ENCODE peak calls at places on chromosomes 1 and 21, in five cellular contexts. One of them, this sample, is unnamed.

GRCh38 chr21:45157932-45158331 is 83.6 kb downstream of the ADARB1 start:
- DNase-seq in stimulated activated CD4-positive, alpha-beta T cell treated with anti-CD3 and anti-CD28 coated beads, Interleukin-1b, Interleukin-23, amount 100 ng/mL, for 24 hours: no peak
- DNase-seq in KBM-7: no peak
- DNase-seq in heart left ventricle: no peak
- DNase-seq in neural progenitor cell: no peak
- DNase-seq in this sample: no peak

GRCh38 chr1:114345930-114346479 is 165.0 kb downstream of the TRIM33 start:
- DNase-seq in KBM-7: peak
- DNase-seq in stimulated activated CD4-positive, alpha-beta T cell treated with anti-CD3 and anti-CD28 coated beads, Interleukin-1b, Interleukin-23, amount 100 ng/mL, for 24 hours: no peak
- DNase-seq in heart left ventricle: peak
- DNase-seq in neural progenitor cell: peak
- DNase-seq in this sample: no peak

GRCh38 chr21:46125846-46126301 is 28.0 kb downstream of the COL6A2 start:
- DNase-seq in heart left ventricle: peak
- DNase-seq in stimulated activated CD4-positive, alpha-beta T cell treated with anti-CD3 and anti-CD28 coated beads, Interleukin-1b, Interleukin-23, amount 100 ng/mL, for 24 hours: no peak
- DNase-seq in KBM-7: no peak
- DNase-seq in neural progenitor cell: no peak
- DNase-seq in this sample: peak

GRCh38 chr1:199357591-199357990 is 669.9 kb upstream of the NR5A2 start:
- DNase-seq in neural progenitor cell: no peak
- DNase-seq in KBM-7: no peak
- DNase-seq in stimulated activated CD4-positive, alpha-beta T cell treated with anti-CD3 and anti-CD28 coated beads, Interleukin-1b, Interleukin-23, amount 100 ng/mL, for 24 hours: no peak
- DNase-seq in heart left ventricle: no peak
- DNase-seq in this sample: no peak

GRCh38 chr1:74468982-74469603 is 43.3 kb downstream of the LRRC53 start:
- DNase-seq in stimulated activated CD4-positive, alpha-beta T cell treated with anti-CD3 and anti-CD28 coated beads, Interleukin-1b, Interleukin-23, amount 100 ng/mL, for 24 hours: no peak
- DNase-seq in KBM-7: peak
- DNase-seq in neural progenitor cell: peak
- DNase-seq in heart left ventricle: no peak
- DNase-seq in this sample: no peak

GRCh38 chr21:32131960-32132359 is 146.9 kb downstream of the MIS18A start:
- DNase-seq in heart left ventricle: no peak
- DNase-seq in stimulated activated CD4-positive, alpha-beta T cell treated with anti-CD3 and anti-CD28 coated beads, Interleukin-1b, Interleukin-23, amount 100 ng/mL, for 24 hours: no peak
- DNase-seq in neural progenitor cell: no peak
- DNase-seq in KBM-7: no peak
- DNase-seq in this sample: no peak

GRCh38 chr21:43880111-43880985 is 15.3 kb downstream of the AGPAT3 start:
- DNase-seq in stimulated activated CD4-positive, alpha-beta T cell treated with anti-CD3 and anti-CD28 coated beads, Interleukin-1b, Interleukin-23, amount 100 ng/mL, for 24 hours: no peak
- DNase-seq in heart left ventricle: no peak
- DNase-seq in KBM-7: no peak
- DNase-seq in neural progenitor cell: no peak
- DNase-seq in this sample: peak

GRCh38 chr1:226629896-226630550 is 81.5 kb downstream of the STUM start:
- DNase-seq in KBM-7: no peak
- DNase-seq in stimulated activated CD4-positive, alpha-beta T cell treated with anti-CD3 and anti-CD28 coated beads, Interleukin-1b, Interleukin-23, amount 100 ng/mL, for 24 hours: no peak
- DNase-seq in heart left ventricle: no peak
- DNase-seq in neural progenitor cell: no peak
- DNase-seq in this sample: peak

GRCh38 chr1:218409946-218410510 is 64.9 kb downstream of the TGFB2 start:
- DNase-seq in stimulated activated CD4-positive, alpha-beta T cell treated with anti-CD3 and anti-CD28 coated beads, Interleukin-1b, Interleukin-23, amount 100 ng/mL, for 24 hours: no peak
- DNase-seq in neural progenitor cell: no peak
- DNase-seq in KBM-7: no peak
- DNase-seq in heart left ventricle: no peak
- DNase-seq in this sample: no peak

GRCh38 chr1:208235983-208236761 is 8.0 kb downstream of the PLXNA2 start:
- DNase-seq in heart left ventricle: peak
- DNase-seq in KBM-7: peak
- DNase-seq in stimulated activated CD4-positive, alpha-beta T cell treated with anti-CD3 and anti-CD28 coated beads, Interleukin-1b, Interleukin-23, amount 100 ng/mL, for 24 hours: no peak
- DNase-seq in neural progenitor cell: no peak
- DNase-seq in this sample: no peak

GRCh38 chr1:200628223-200628868 is 7.8 kb upstream of the KIF14 start:
- DNase-seq in neural progenitor cell: no peak
- DNase-seq in heart left ventricle: no peak
- DNase-seq in stimulated activated CD4-positive, alpha-beta T cell treated with anti-CD3 and anti-CD28 coated beads, Interleukin-1b, Interleukin-23, amount 100 ng/mL, for 24 hours: no peak
- DNase-seq in KBM-7: no peak
- DNase-seq in this sample: no peak

GRCh38 chr1:19375621-19376020 is 63.5 kb downstream of the SLC66A1 start:
- DNase-seq in stimulated activated CD4-positive, alpha-beta T cell treated with anti-CD3 and anti-CD28 coated beads, Interleukin-1b, Interleukin-23, amount 100 ng/mL, for 24 hours: no peak
- DNase-seq in neural progenitor cell: no peak
- DNase-seq in KBM-7: no peak
- DNase-seq in heart left ventricle: no peak
- DNase-seq in this sample: no peak

GRCh38 chr1:156664949-156665411 is 12.2 kb downstream of the NES start:
- DNase-seq in KBM-7: peak
- DNase-seq in neural progenitor cell: peak
- DNase-seq in stimulated activated CD4-positive, alpha-beta T cell treated with anti-CD3 and anti-CD28 coated beads, Interleukin-1b, Interleukin-23, amount 100 ng/mL, for 24 hours: no peak
- DNase-seq in heart left ventricle: peak
- DNase-seq in this sample: no peak

GRCh38 chr1:32539584-32540571 is 651 bp downstream of the ZBTB8A start:
- DNase-seq in heart left ventricle: peak
- DNase-seq in KBM-7: peak
- DNase-seq in stimulated activated CD4-positive, alpha-beta T cell treated with anti-CD3 and anti-CD28 coated beads, Interleukin-1b, Interleukin-23, amount 100 ng/mL, for 24 hours: no peak
- DNase-seq in neural progenitor cell: peak
- DNase-seq in this sample: peak

GRCh38 chr1:70438529-70438928 is 27.5 kb downstream of the CTH start:
- DNase-seq in stimulated activated CD4-positive, alpha-beta T cell treated with anti-CD3 and anti-CD28 coated beads, Interleukin-1b, Interleukin-23, amount 100 ng/mL, for 24 hours: no peak
- DNase-seq in KBM-7: no peak
- DNase-seq in neural progenitor cell: no peak
- DNase-seq in heart left ventricle: no peak
- DNase-seq in this sample: no peak

GRCh38 chr1:7010534-7011200 is 225.4 kb downstream of the CAMTA1 start:
- DNase-seq in KBM-7: no peak
- DNase-seq in heart left ventricle: no peak
- DNase-seq in neural progenitor cell: no peak
- DNase-seq in stimulated activated CD4-positive, alpha-beta T cell treated with anti-CD3 and anti-CD28 coated beads, Interleukin-1b, Interleukin-23, amount 100 ng/mL, for 24 hours: no peak
- DNase-seq in this sample: no peak

GRCh38 chr1:15584489-15585363 is at the start of gene AGMAT:
- DNase-seq in KBM-7: no peak
- DNase-seq in heart left ventricle: no peak
- DNase-seq in neural progenitor cell: peak
- DNase-seq in stimulated activated CD4-positive, alpha-beta T cell treated with anti-CD3 and anti-CD28 coated beads, Interleukin-1b, Interleukin-23, amount 100 ng/mL, for 24 hours: peak
- DNase-seq in this sample: peak

GRCh38 chr1:227140376-227140775 is 177.9 kb downstream of the CDC42BPA start:
- DNase-seq in KBM-7: no peak
- DNase-seq in neural progenitor cell: no peak
- DNase-seq in stimulated activated CD4-positive, alpha-beta T cell treated with anti-CD3 and anti-CD28 coated beads, Interleukin-1b, Interleukin-23, amount 100 ng/mL, for 24 hours: no peak
- DNase-seq in heart left ventricle: no peak
- DNase-seq in this sample: no peak

GRCh38 chr1:16430598-16430997 is 6.6 kb downstream of the SPATA21 start:
- DNase-seq in heart left ventricle: no peak
- DNase-seq in stimulated activated CD4-positive, alpha-beta T cell treated with anti-CD3 and anti-CD28 coated beads, Interleukin-1b, Interleukin-23, amount 100 ng/mL, for 24 hours: no peak
- DNase-seq in KBM-7: peak
- DNase-seq in neural progenitor cell: peak
- DNase-seq in this sample: no peak

GRCh38 chr21:44426663-44427191 is 28.6 kb upstream of the LRRC3 start:
- DNase-seq in stimulated activated CD4-positive, alpha-beta T cell treated with anti-CD3 and anti-CD28 coated beads, Interleukin-1b, Interleukin-23, amount 100 ng/mL, for 24 hours: no peak
- DNase-seq in heart left ventricle: no peak
- DNase-seq in neural progenitor cell: no peak
- DNase-seq in KBM-7: no peak
- DNase-seq in this sample: no peak

GRCh38 chr1:8510041-8510823 is 192.3 kb downstream of the SLC45A1 start:
- DNase-seq in neural progenitor cell: no peak
- DNase-seq in KBM-7: no peak
- DNase-seq in stimulated activated CD4-positive, alpha-beta T cell treated with anti-CD3 and anti-CD28 coated beads, Interleukin-1b, Interleukin-23, amount 100 ng/mL, for 24 hours: no peak
- DNase-seq in heart left ventricle: no peak
- DNase-seq in this sample: no peak

GRCh38 chr1:89176971-89177370 is 1.2 kb upstream of the GBP7 start:
- DNase-seq in neural progenitor cell: no peak
- DNase-seq in stimulated activated CD4-positive, alpha-beta T cell treated with anti-CD3 and anti-CD28 coated beads, Interleukin-1b, Interleukin-23, amount 100 ng/mL, for 24 hours: no peak
- DNase-seq in KBM-7: no peak
- DNase-seq in heart left ventricle: no peak
- DNase-seq in this sample: no peak

GRCh38 chr1:94773931-94774422 is 46.2 kb upstream of the SLC44A3 start:
- DNase-seq in neural progenitor cell: no peak
- DNase-seq in stimulated activated CD4-positive, alpha-beta T cell treated with anti-CD3 and anti-CD28 coated beads, Interleukin-1b, Interleukin-23, amount 100 ng/mL, for 24 hours: no peak
- DNase-seq in heart left ventricle: no peak
- DNase-seq in KBM-7: no peak
- DNase-seq in this sample: no peak

GRCh38 chr1:101511501-101511900 is 274.7 kb downstream of the S1PR1 start:
- DNase-seq in KBM-7: no peak
- DNase-seq in heart left ventricle: no peak
- DNase-seq in neural progenitor cell: no peak
- DNase-seq in stimulated activated CD4-positive, alpha-beta T cell treated with anti-CD3 and anti-CD28 coated beads, Interleukin-1b, Interleukin-23, amount 100 ng/mL, for 24 hours: no peak
- DNase-seq in this sample: no peak

GRCh38 chr1:19257178-19257914 is 5.7 kb downstream of the MRTO4 start:
- DNase-seq in neural progenitor cell: no peak
- DNase-seq in heart left ventricle: peak
- DNase-seq in KBM-7: no peak
- DNase-seq in stimulated activated CD4-positive, alpha-beta T cell treated with anti-CD3 and anti-CD28 coated beads, Interleukin-1b, Interleukin-23, amount 100 ng/mL, for 24 hours: no peak
- DNase-seq in this sample: no peak

GRCh38 chr1:233790662-233791371 is 113.7 kb upstream of the SLC35F3 start:
- DNase-seq in KBM-7: peak
- DNase-seq in heart left ventricle: peak
- DNase-seq in stimulated activated CD4-positive, alpha-beta T cell treated with anti-CD3 and anti-CD28 coated beads, Interleukin-1b, Interleukin-23, amount 100 ng/mL, for 24 hours: no peak
- DNase-seq in neural progenitor cell: peak
- DNase-seq in this sample: no peak

GRCh38 chr1:193700710-193701355 is 514.4 kb upstream of the B3GALT2 start:
- DNase-seq in heart left ventricle: no peak
- DNase-seq in neural progenitor cell: no peak
- DNase-seq in stimulated activated CD4-positive, alpha-beta T cell treated with anti-CD3 and anti-CD28 coated beads, Interleukin-1b, Interleukin-23, amount 100 ng/mL, for 24 hours: no peak
- DNase-seq in KBM-7: no peak
- DNase-seq in this sample: no peak

GRCh38 chr1:155128755-155129473 is 1.2 kb downstream of the EFNA1 start:
- DNase-seq in heart left ventricle: peak
- DNase-seq in neural progenitor cell: no peak
- DNase-seq in KBM-7: peak
- DNase-seq in stimulated activated CD4-positive, alpha-beta T cell treated with anti-CD3 and anti-CD28 coated beads, Interleukin-1b, Interleukin-23, amount 100 ng/mL, for 24 hours: no peak
- DNase-seq in this sample: peak

GRCh38 chr1:2632051-2632430 is 775 bp downstream of the MMEL1 start:
- DNase-seq in neural progenitor cell: no peak
- DNase-seq in heart left ventricle: no peak
- DNase-seq in stimulated activated CD4-positive, alpha-beta T cell treated with anti-CD3 and anti-CD28 coated beads, Interleukin-1b, Interleukin-23, amount 100 ng/mL, for 24 hours: no peak
- DNase-seq in KBM-7: no peak
- DNase-seq in this sample: no peak

GRCh38 chr21:31128234-31128633 is 90.0 kb upstream of the KRTAP19-8 start:
- DNase-seq in stimulated activated CD4-positive, alpha-beta T cell treated with anti-CD3 and anti-CD28 coated beads, Interleukin-1b, Interleukin-23, amount 100 ng/mL, for 24 hours: no peak
- DNase-seq in heart left ventricle: no peak
- DNase-seq in KBM-7: no peak
- DNase-seq in neural progenitor cell: no peak
- DNase-seq in this sample: no peak

This sample was measured in lower lobe of right lung.